ENCODE peak calls at places on chromosomes 13 and 19, in five cellular contexts. T is transverse colon, S is esophagus squamous epithelium, N is colonic mucosa, M is adrenal gland. D is an unnamed sample.
A peak's percentile ranks its signal among the peaks of the same experiment; 100 is the strongest.

GRCh38 chr19:46913852-46914430 is 53.1 kb downstream of the ARHGAP35 start:
- DNase-seq in T (no peak), S (no peak), N (no peak), M (no peak), D (peak; percentile 65)

GRCh38 chr13:22837980-22838615 is 342.7 kb upstream of the SGCG start:
- DNase-seq in T (no peak), S (no peak), N (no peak), M (no peak), D (no peak)

GRCh38 chr19:12983561-12984142 is 11.6 kb upstream of the NFIX start:
- DNase-seq in T (peak; percentile 85), S (no peak), N (peak; percentile 84), M (peak; percentile 81), D (peak; percentile 63)

GRCh38 chr13:35191883-35192282 is 249.8 kb downstream of the NBEA start:
- DNase-seq in T (no peak), S (no peak), N (no peak), M (no peak), D (no peak)

GRCh38 chr13:29594710-29595379 is 643 bp downstream of the SLC7A1 start:
- DNase-seq in T (peak; percentile 65), S (no peak), N (peak; percentile 51), M (peak; percentile 74), D (peak; percentile 64)

GRCh38 chr13:75881109-75881775 is 245.1 kb downstream of the LMO7 start:
- DNase-seq in T (no peak), S (no peak), N (no peak), M (no peak), D (peak; percentile 91)

GRCh38 chr19:49689133-49690072 is at the start of gene ADM5:
- DNase-seq in T (peak; percentile 70), S (no peak), N (peak; percentile 78), M (peak; percentile 67), D (no peak)

GRCh38 chr19:32351807-32352630 is 6.6 kb downstream of the ZNF507 start:
- DNase-seq in T (no peak), S (no peak), N (no peak), M (no peak), D (peak; percentile 72)

GRCh38 chr13:84097148-84097547 is 214.9 kb upstream of the SLITRK1 start:
- DNase-seq in T (no peak), S (no peak), N (no peak), M (no peak), D (no peak)

GRCh38 chr19:58054792-58055482 is 4.1 kb upstream of the ZNF135 start:
- DNase-seq in T (peak; percentile 14), S (no peak), N (no peak), M (peak; percentile 33), D (peak; percentile 54)

GRCh38 chr13:29369060-29369743 is 226.3 kb downstream of the SLC7A1 start:
- DNase-seq in T (no peak), S (no peak), N (no peak), M (no peak), D (peak; percentile 23)

GRCh38 chr13:50829896-50830295 is 13.6 kb downstream of the DLEU7 start:
- DNase-seq in T (no peak), S (no peak), N (no peak), M (no peak), D (no peak)

GRCh38 chr13:113837554-113838355 is 26.1 kb downstream of the GAS6 start:
- DNase-seq in T (peak; percentile 84), S (peak; percentile 53), N (peak; percentile 86), M (peak; percentile 97), D (peak; percentile 99)

GRCh38 chr13:99821741-99822140 is 149.8 kb downstream of the ZIC5 start:
- DNase-seq in T (no peak), S (no peak), N (no peak), M (no peak), D (peak; percentile 9)

GRCh38 chr13:106373304-106373988 is 162.0 kb downstream of the EFNB2 start:
- DNase-seq in T (no peak), S (no peak), N (no peak), M (no peak), D (peak; percentile 20)

GRCh38 chr13:106156468-106156867 is 379.0 kb downstream of the EFNB2 start:
- DNase-seq in T (no peak), S (no peak), N (no peak), M (no peak), D (peak; percentile 97)

GRCh38 chr19:43704002-43704705 is 11.7 kb upstream of the IRGC start:
- DNase-seq in T (peak; percentile 43), S (no peak), N (peak; percentile 31), M (no peak), D (no peak)

GRCh38 chr19:43697295-43697694 is 18.6 kb upstream of the IRGC start:
- DNase-seq in T (no peak), S (no peak), N (no peak), M (no peak), D (no peak)

GRCh38 chr19:43695985-43696729 is 19.7 kb upstream of the IRGC start:
- DNase-seq in T (no peak), S (no peak), N (no peak), M (no peak), D (no peak)

GRCh38 chr19:43700368-43701015 is 15.4 kb upstream of the IRGC start:
- DNase-seq in T (peak; percentile 51), S (no peak), N (peak; percentile 57), M (peak; percentile 62), D (peak; percentile 85)

DNA sequence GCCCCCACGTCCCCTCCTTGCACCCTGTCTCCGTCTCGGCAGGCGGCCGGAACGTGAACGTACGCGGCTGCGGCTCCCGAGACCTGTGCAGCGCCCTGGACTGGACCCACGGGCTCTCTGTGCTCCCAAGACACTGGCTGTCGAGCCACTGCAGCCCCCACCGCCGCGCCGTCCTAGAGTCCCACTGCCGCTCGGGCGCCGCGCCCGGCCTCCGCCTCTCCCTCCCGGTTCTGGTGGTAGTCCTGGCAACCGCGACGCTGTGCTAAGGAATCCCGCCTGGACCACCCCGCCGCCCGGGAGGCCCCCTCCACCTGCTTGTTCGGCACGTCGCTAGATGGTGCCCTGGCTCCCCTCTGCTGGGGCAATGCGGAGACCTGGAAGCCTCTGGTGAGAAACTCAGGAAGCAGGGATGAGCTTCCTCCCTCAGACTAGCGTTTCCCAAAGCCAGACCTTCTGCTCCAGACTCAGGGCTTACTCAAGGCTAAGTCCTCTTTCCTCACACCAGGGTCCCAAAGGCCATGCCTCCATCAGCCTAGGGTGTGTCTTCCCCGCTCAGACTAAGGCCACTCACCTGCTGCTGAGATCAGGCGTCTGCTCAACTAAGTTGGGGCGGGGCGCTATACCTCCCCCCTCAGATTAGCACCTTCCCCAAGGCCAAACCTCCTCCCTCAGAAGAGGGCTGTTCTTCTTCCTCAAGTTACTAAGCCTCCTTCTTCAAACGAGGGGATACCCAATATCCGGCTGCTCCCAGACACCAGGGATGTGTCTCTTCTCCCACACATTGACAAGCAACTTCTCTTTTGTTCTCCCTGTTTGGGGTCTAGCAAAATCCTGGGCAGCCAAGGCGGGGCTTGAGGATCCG is 16.1 kb upstream of the IRGC start:
- DNase-seq in T (peak; percentile 48), S (no peak), N (peak; percentile 51), M (no peak), D (peak; percentile 52)
- H3K27ac ChIP-seq in T (peak overlapping the region; percentile 83), S (peak overlapping the region; percentile 58), N (peak overlapping the region; percentile 83), M (peak overlapping the region; percentile 77), D (peak overlapping the region; percentile 85)

GRCh38 chr19:14028901-14029300 is 953 bp downstream of the RLN3 start:
- DNase-seq in T (no peak), S (no peak), N (no peak), M (no peak), D (no peak)

GRCh38 chr19:14031719-14032480 is at the start of gene IL27RA:
- DNase-seq in T (peak; percentile 75), S (no peak), N (peak; percentile 78), M (peak; percentile 35), D (peak; percentile 51)

GRCh38 chr19:14027856-14028450 is at the start of gene RLN3:
- DNase-seq in T (no peak), S (no peak), N (no peak), M (no peak), D (no peak)

GRCh38 chr19:14033946-14034345 is 2.4 kb downstream of the IL27RA start:
- DNase-seq in T (no peak), S (no peak), N (no peak), M (no peak), D (no peak)

DNA sequence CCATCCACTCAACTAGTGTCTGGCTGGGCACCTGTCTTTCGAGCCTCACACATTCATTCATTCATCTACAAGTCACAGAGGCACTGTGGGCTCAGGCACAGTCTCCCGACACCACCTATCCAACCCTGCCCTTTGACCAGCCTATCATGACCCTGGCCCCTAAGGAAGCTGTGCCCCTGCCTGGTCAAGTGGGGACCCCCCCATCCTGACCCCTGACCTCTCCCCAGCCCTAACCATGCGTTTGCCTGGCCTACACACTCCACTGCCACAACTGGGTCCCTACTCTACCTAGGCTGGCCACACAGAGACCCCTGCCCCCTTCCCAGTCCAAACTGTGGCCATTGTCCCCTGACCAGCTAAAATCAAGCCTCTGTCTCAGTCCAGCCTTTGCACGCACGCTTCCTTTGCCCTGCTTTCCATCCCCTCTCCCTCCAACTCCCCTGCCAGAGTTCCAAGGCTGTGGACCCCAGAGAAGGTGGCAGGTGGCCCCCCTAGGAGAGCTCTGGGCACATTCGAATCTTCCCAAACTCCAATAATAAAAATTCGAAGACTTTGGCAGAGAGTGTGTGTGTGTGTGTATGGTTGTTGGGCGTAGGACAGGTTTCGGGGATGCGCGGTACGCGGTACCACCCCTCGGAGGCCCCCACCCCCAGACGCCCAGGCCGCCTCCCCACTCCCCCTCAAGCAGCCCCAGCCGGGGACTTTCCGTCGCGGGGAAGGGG is 404 bp upstream of the IL27RA start:
- DNase-seq in T (no peak), S (no peak), N (no peak), M (no peak), D (no peak)
- H3K27ac ChIP-seq in T (peak overlapping the region; percentile 76), S (peak overlapping the region; percentile 56), N (peak overlapping the region; percentile 54), M (no peak overlapping the region), D (no peak overlapping the region)

GRCh38 chr19:6378498-6378897 is 2.8 kb upstream of the PSPN start:
- DNase-seq in T (no peak), S (no peak), N (no peak), M (no peak), D (no peak)

GRCh38 chr19:6375411-6376010 is at the start of gene PSPN:
- DNase-seq in T (no peak), S (no peak), N (no peak), M (no peak), D (no peak)

GRCh38 chr19:6379744-6380143 is 4.0 kb upstream of the PSPN start:
- DNase-seq in T (no peak), S (no peak), N (no peak), M (no peak), D (no peak)

GRCh38 chr19:6376512-6377193 is 920 bp upstream of the PSPN start:
- DNase-seq in T (no peak), S (no peak), N (no peak), M (no peak), D (no peak)

GRCh38 chr19:6378036-6378435 is 2.3 kb upstream of the PSPN start:
- DNase-seq in T (no peak), S (no peak), N (no peak), M (no peak), D (peak; percentile 80)
- H3K27ac ChIP-seq in T (peak overlapping the region; percentile 33), S (no peak overlapping the region), N (no peak overlapping the region), M (no peak overlapping the region), D (no peak overlapping the region)

GRCh38 chr19:33508941-33509614 is 12.5 kb downstream of the PEPD start:
- DNase-seq in T (no peak), S (no peak), N (no peak), M (peak; percentile 58), D (no peak)

GRCh38 chr19:33507021-33507956 is 14.3 kb downstream of the PEPD start:
- DNase-seq in T (no peak), S (no peak), N (no peak), M (no peak), D (peak; percentile 60)

GRCh38 chr19:33506498-33506897 is 15.1 kb downstream of the PEPD start:
- DNase-seq in T (no peak), S (no peak), N (no peak), M (no peak), D (no peak)

GRCh38 chr19:33508431-33508830 is 13.2 kb downstream of the PEPD start:
- DNase-seq in T (no peak), S (no peak), N (no peak), M (no peak), D (no peak)

GRCh38 chr19:33508009-33508408 is 13.6 kb downstream of the PEPD start:
- DNase-seq in T (no peak), S (no peak), N (no peak), M (no peak), D (no peak)
- H3K27ac ChIP-seq in T (no peak overlapping the region), S (no peak overlapping the region), N (no peak overlapping the region), M (no peak overlapping the region), D (no peak overlapping the region)

D was measured in fibroblast of lung.